ENCODE peak calls at places on chromosomes 13 and 19, in nine cellular contexts. P is NCI-H1092 treated with DMSO at 0.1 percent for 48 hours; A is stimulated activated CD8-positive, alpha-beta memory T cell treated with anti-CD3 and anti-CD28 coated beads, Interleukin-2, amount 100 ng/mL, for 48 hours; D is fibroblast of gingiva; Q is pons; M is testis; H is hepatic stellate cell; J is cardiac fibroblast; S is amygdala. R is an unnamed sample.
A peak's percentile ranks its signal among the peaks of the same experiment; 100 is the strongest.

GRCh38 chr19:7596191-7596937 is 701 bp downstream of the CAMSAP3 start:
- DNase-seq in P (no peak), A (no peak), D (no peak), Q (no peak), M (no peak), H (no peak), J (no peak), S (no peak), R (no peak)

GRCh38 chr13:20703785-20704458 is 423 bp downstream of the IL17D start:
- DNase-seq in P (peak; percentile 56), A (peak; percentile 59), D (peak; percentile 74), Q (no peak), M (peak; percentile 77), H (peak; percentile 91), J (peak; percentile 82), S (peak; percentile 19), R (peak; percentile 54)

GRCh38 chr19:17873661-17874422 is 2.1 kb downstream of the SLC5A5 start:
- DNase-seq in P (no peak), A (peak; percentile 66), D (no peak), Q (no peak), M (peak; percentile 60), H (no peak), J (no peak), S (no peak), R (peak; percentile 58)

GRCh38 chr19:27844261-27844660 is 1368.7 kb downstream of the UQCRFS1 start:
- DNase-seq in P (no peak), A (no peak), D (no peak), Q (no peak), M (no peak), H (no peak), J (no peak), S (no peak), R (no peak)

GRCh38 chr19:17560205-17560595 is 4.8 kb downstream of the COLGALT1 start:
- DNase-seq in P (no peak), A (no peak), D (peak; percentile 88), Q (no peak), M (no peak), H (peak; percentile 86), J (peak; percentile 98), S (no peak), R (no peak)

GRCh38 chr19:38089440-38089839 is 134.6 kb downstream of the DPF1 start:
- DNase-seq in P (no peak), A (no peak), D (no peak), Q (no peak), M (no peak), H (no peak), J (no peak), S (no peak), R (no peak)

GRCh38 chr19:19670070-19670551 is 1.5 kb downstream of the ZNF101 start:
- DNase-seq in P (no peak), A (no peak), D (no peak), Q (no peak), M (peak; percentile 12), H (peak; percentile 13), J (no peak), S (no peak), R (no peak)

GRCh38 chr19:32475393-32475792 is 69.8 kb downstream of the DPY19L3 start:
- DNase-seq in P (no peak), A (no peak), D (no peak), Q (no peak), M (no peak), H (no peak), J (no peak), S (no peak), R (no peak)

GRCh38 chr19:39679791-39680168 is 24.1 kb downstream of the LGALS16 start:
- DNase-seq in P (no peak), A (peak; percentile 23), D (no peak), Q (no peak), M (no peak), H (no peak), J (no peak), S (no peak), R (no peak)

GRCh38 chr19:34577531-34578101 is 96.1 kb downstream of the WTIP start:
- DNase-seq in P (no peak), A (no peak), D (no peak), Q (no peak), M (no peak), H (no peak), J (no peak), S (no peak), R (no peak)

GRCh38 chr19:56927791-56928207 is 87.3 kb upstream of the PEG3 start:
- DNase-seq in P (no peak), A (no peak), D (no peak), Q (no peak), M (no peak), H (no peak), J (no peak), S (no peak), R (no peak)

GRCh38 chr13:32977321-32977720 is 38.9 kb upstream of the KL start:
- DNase-seq in P (no peak), A (no peak), D (no peak), Q (no peak), M (no peak), H (no peak), J (no peak), S (no peak), R (no peak)

GRCh38 chr13:87582399-87582798 is 88.8 kb upstream of the SLITRK5 start:
- DNase-seq in P (no peak), A (no peak), D (no peak), Q (no peak), M (no peak), H (no peak), J (no peak), S (no peak), R (no peak)

GRCh38 chr19:623974-624373 is 9.4 kb downstream of the POLRMT start:
- DNase-seq in P (no peak), A (no peak), D (peak; percentile 67), Q (no peak), M (peak; percentile 56), H (no peak), J (peak; percentile 69), S (no peak), R (no peak)

GRCh38 chr13:33353210-33353609 is 67.7 kb upstream of the STARD13 start:
- DNase-seq in P (no peak), A (no peak), D (no peak), Q (peak; percentile 83), M (peak; percentile 58), H (no peak), J (no peak), S (no peak), R (no peak)

GRCh38 chr19:30882411-30883005 is 466.7 kb downstream of the TSHZ3 start:
- DNase-seq in P (no peak), A (no peak), D (no peak), Q (peak; percentile 23), M (no peak), H (no peak), J (no peak), S (no peak), R (no peak)

GRCh38 chr13:114140131-114140908 is 7.9 kb upstream of the RASA3 start:
- DNase-seq in P (no peak), A (no peak), D (no peak), Q (no peak), M (no peak), H (no peak), J (no peak), S (no peak), R (peak; percentile 34)

R was measured in activated naive CD4-positive, alpha-beta T cell.